ENCODE peak calls at places on chromosomes 7 and 10, in seven cellular contexts. X, Q, P, G, R, U and N are unnamed samples.

GRCh38 chr7:31327071-31327470 is 13.5 kb downstream of the NEUROD6 start:
- DNase-seq in R (no peak), Q (peak; percentile 55), U (no peak), G (no peak), X (no peak), P (no peak), N (no peak)

GRCh38 chr7:119344466-119344865 is 928.5 kb upstream of the KCND2 start:
- DNase-seq in U (no peak), Q (no peak), R (no peak), P (no peak), X (no peak), G (no peak), N (no peak)

GRCh38 chr7:43905954-43906326 is 456 bp downstream of the URGCP start:
- DNase-seq in Q (peak; percentile 14), U (peak; percentile 89), X (no peak), P (peak; percentile 32), G (no peak), R (peak; percentile 42), N (no peak)

GRCh38 chr7:70215491-70215890 is 617.2 kb downstream of the AUTS2 start:
- DNase-seq in Q (no peak), X (no peak), G (peak; percentile 57), P (no peak), U (no peak), R (no peak), N (no peak)

GRCh38 chr10:17518338-17518737 is 63.9 kb upstream of the ST8SIA6 start:
- DNase-seq in R (no peak), Q (no peak), X (no peak), P (no peak), U (no peak), G (no peak), N (no peak)

GRCh38 chr10:113897693-113898618 is 43.5 kb downstream of the NHLRC2 start:
- DNase-seq in Q (no peak), P (peak; percentile 24), R (no peak), X (no peak), G (no peak), U (no peak), N (no peak)

GRCh38 chr7:91949221-91950009 is 8.8 kb downstream of the AKAP9 start:
- DNase-seq in P (no peak), G (no peak), Q (peak; percentile 56), R (no peak), U (no peak), X (no peak), N (no peak)

GRCh38 chr10:50538473-50539398 is 85.0 kb downstream of the SGMS1 start:
- DNase-seq in R (no peak), U (no peak), Q (no peak), P (no peak), G (no peak), X (no peak), N (no peak)

GRCh38 chr7:12199363-12199762 is 11.7 kb upstream of the TMEM106B start:
- DNase-seq in P (no peak), Q (peak; percentile 57), G (no peak), U (no peak), R (no peak), X (no peak), N (no peak)

GRCh38 chr7:112449353-112449752 is 907 bp upstream of the IFRD1 start:
- DNase-seq in R (no peak), U (no peak), X (no peak), Q (peak; percentile 83), G (no peak), P (no peak), N (no peak)

GRCh38 chr7:106979551-106980357 is 64.8 kb upstream of the PRKAR2B start:
- DNase-seq in Q (no peak), X (no peak), R (no peak), G (no peak), P (peak; percentile 11), U (no peak), N (no peak)

GRCh38 chr7:45715471-45716352 is 141.5 kb downstream of the ADCY1 start:
- DNase-seq in X (no peak), P (no peak), R (no peak), G (no peak), U (peak; percentile 75), Q (no peak), N (peak; percentile 63)
- TF ChIP-seq CTCF in X (no peak), P (no peak), R (no peak), G (no peak), U (no peak), Q (no peak), N (no peak)

DNA sequence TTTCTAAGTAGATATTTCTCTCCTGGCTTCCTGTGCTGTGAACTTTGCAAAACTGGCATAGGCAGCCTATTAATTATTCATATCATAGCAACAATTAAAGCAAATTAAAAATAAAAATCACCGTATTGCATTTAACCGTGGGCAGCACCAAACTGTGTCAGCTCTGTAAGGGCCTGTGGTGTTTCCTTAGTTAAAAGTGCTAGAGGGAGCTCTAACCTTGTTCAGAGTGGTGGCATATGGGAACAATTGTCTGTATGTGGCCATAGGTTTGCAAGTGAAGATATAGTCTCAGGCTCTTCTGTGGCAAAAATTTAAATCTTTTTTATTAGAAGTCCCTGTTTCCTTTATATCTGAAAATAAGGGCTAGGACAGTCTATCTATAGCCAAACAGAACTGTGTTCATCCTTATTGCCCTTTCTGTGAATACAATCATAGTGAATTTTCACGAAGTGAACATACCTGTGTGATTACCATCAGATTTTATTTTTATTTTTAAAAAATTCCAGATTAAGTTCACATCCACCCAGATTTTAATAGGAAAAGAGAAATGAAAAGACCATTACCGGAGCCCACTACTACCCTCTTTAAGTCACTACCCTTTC is 92.6 kb downstream of the POLL start:
- DNase-seq in P (no peak), G (no peak), R (no peak), U (no peak), X (no peak), Q (peak; percentile 30), N (no peak)
- TF ChIP-seq CTCF in P (peak; percentile 40), G (no peak), R (no peak), U (no peak), X (no peak), Q (peak; percentile 61), N (peak; percentile 48)

GRCh38 chr10:116808706-116809105 is 40.6 kb upstream of the ENO4 start:
- DNase-seq in Q (no peak), U (peak; percentile 66), X (no peak), R (no peak), P (no peak), G (no peak), N (no peak)

GRCh38 chr10:116810895-116811294 is 38.4 kb upstream of the ENO4 start:
- DNase-seq in R (no peak), P (no peak), G (no peak), Q (no peak), U (peak; percentile 17), X (no peak), N (no peak)

GRCh38 chr10:116811691-116812090 is 37.6 kb upstream of the ENO4 start:
- DNase-seq in P (no peak), U (peak; percentile 78), X (no peak), G (no peak), Q (no peak), R (no peak), N (no peak)

GRCh38 chr10:116809528-116810500 is 39.5 kb upstream of the ENO4 start:
- DNase-seq in X (no peak), P (no peak), G (no peak), R (peak; percentile 42), Q (no peak), U (peak; percentile 77), N (no peak)
- TF ChIP-seq CTCF in X (peak; percentile 55), P (peak; percentile 41), G (no peak), R (peak; percentile 72), Q (peak; percentile 38), U (no peak), N (peak; percentile 38)

GRCh38 chr10:101011517-101012423 is 12.2 kb downstream of the LZTS2 start:
- DNase-seq in X (no peak), P (no peak), G (no peak), Q (peak; percentile 40), U (no peak), R (peak; percentile 33), N (no peak)
- TF ChIP-seq CTCF in X (no peak), P (peak; percentile 15), G (peak; percentile 30), Q (peak; percentile 31), U (no peak), R (peak; percentile 18), N (peak; percentile 35)

DNA sequence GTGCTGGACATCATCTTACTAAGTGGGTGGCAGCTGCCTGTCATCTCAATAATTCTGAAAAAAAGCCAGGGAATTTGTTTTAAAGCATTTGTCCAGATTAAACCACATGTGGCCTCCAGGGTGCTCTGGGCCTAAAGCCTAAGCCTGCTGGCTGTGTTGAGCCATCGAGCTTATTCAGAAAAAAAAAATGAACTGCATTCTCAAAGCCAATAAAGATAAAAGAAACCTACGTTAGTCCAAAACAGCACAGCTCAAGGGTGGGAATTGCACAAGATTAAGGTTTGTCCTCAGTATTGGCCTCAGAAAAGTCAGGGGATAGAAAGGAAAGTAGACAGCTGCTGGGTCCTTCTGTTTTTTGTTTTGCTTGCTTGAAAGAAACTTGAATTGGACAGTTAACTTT is 22.6 kb upstream of the PRTFDC1 start:
- DNase-seq in U (no peak), Q (no peak), R (no peak), G (no peak), P (peak; percentile 48), X (no peak), N (no peak)
- TF ChIP-seq CTCF in U (no peak), Q (no peak), R (no peak), G (no peak), P (peak; percentile 19), X (peak; percentile 19), N (no peak)

DNA sequence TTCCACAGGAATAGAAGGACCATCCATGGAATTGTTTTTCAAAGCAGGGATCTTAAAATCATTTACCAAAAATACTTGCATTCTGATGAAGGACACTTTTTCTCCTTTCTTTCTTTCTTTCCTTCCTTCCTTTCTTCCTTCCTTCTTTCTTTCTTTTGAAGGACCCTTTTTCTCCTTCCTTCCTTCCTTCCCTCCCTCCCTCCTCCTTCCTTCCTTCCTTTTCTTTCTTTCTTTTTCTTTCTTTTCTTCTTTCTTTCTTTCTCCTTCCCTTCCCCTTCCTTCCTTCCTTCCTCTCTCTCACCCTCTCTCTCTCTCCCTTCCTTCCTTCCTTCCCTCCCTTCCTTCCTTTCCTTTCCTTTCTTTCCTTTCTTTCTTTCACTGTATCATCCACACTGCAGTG is 74.8 kb downstream of the PRKCQ start:
- DNase-seq in X (no peak), R (no peak), P (no peak), G (no peak), U (no peak), Q (no peak), N (no peak)
- TF ChIP-seq CTCF in X (no peak), R (no peak), P (no peak), G (no peak), U (no peak), Q (no peak), N (no peak)

DNA sequence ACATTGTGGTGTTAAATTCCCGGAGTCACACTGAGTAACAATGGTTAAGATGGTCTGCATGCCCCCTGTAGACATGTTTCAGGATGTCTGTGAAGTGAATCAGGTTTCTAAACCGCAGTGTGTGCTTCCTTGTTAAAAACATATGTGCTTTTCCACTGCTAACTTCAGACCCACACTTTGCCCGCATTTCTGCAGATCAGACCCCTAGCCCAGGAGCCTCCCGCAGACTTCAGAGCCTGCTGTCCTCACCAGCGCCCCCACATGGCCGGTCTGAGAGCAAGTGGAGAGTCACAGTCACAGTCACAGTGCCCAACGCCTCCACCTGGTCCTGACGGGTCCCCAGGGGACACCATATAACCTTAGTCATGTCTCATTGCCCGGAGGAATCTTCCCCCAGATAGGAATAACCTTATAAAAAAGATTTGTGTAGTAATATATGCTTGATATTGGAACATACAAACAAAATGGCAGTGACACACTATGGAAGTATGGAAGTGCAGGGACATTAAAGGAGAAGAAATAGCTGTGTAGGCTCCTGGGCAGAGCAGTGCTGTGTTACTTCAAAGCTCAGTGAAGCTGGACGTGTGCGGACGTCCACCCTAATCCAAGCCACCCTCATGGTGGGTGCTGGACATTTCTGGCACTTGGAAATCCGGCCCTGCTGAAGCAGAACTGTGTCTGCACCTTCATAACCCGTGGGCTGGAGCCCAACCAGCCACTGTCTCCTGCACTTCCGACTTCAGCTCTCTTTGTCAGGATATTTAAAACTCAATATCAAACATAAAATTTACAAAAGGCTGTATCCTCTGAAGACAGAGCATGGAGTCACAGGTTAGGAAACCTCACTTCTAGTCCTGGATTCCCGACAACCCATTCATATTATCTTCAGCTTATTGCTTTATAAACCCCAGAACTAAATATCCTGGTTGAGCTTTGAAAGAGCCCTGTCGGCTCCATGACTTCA is 29.0 kb downstream of the GSTO2 start:
- DNase-seq in R (peak; percentile 83), G (no peak), Q (no peak), P (no peak), U (peak; percentile 84), X (no peak), N (no peak)
- TF ChIP-seq CTCF in R (peak; percentile 65), G (peak; percentile 79), Q (peak; percentile 55), P (peak; percentile 32), U (no peak), X (peak; percentile 57), N (peak; percentile 51)